ENCODE peak calls at places on chromosomes 16 and 17, in four cellular contexts. P is prostate gland, G is psoas muscle, V is vagina. L is an unnamed sample.

GRCh38 chr16:84526794-84527485 is 22.5 kb upstream of the MEAK7 start:
- DNase-seq in P (peak), V (no peak), G (peak), L (peak)

GRCh38 chr16:30651124-30652004 is 604 bp downstream of the PRR14 start:
- DNase-seq in P (peak), G (peak), V (no peak), L (peak)

GRCh38 chr16:49921791-49922456 is 66.0 kb upstream of the ZNF423 start:
- DNase-seq in P (peak), V (no peak), G (peak), L (peak)

GRCh38 chr16:5480796-5481195 is 383.2 kb upstream of the EEF2KMT start:
- DNase-seq in G (no peak), P (no peak), V (no peak), L (no peak)

GRCh38 chr16:9351841-9352434 is 260.5 kb downstream of the HAPSTR1 start:
- DNase-seq in G (no peak), P (no peak), V (no peak), L (no peak)

GRCh38 chr16:19400709-19401108 is 17.0 kb upstream of the TMC5 start:
- DNase-seq in G (no peak), P (no peak), V (no peak), L (no peak)

GRCh38 chr16:30187971-30188561 is 4.7 kb downstream of the CORO1A start:
- DNase-seq in P (no peak), G (no peak), V (no peak), L (no peak)

GRCh38 chr16:77584205-77584859 is 138.0 kb upstream of the NUDT7 start:
- DNase-seq in V (no peak), P (peak), G (no peak), L (peak)

GRCh38 chr16:50683689-50684374 is 2.7 kb upstream of the SNX20 start:
- DNase-seq in P (no peak), G (no peak), V (no peak), L (no peak)

GRCh38 chr16:77780378-77780837 is 8.0 kb upstream of the VAT1L start:
- DNase-seq in G (no peak), P (no peak), V (no peak), L (no peak)

GRCh38 chr16:89169778-89170177 is 1.8 kb upstream of the CDH15 start:
- DNase-seq in G (no peak), P (no peak), V (no peak), L (no peak)

GRCh38 chr17:79027925-79028491 is 4.0 kb downstream of the C1QTNF1 start:
- DNase-seq in P (no peak), G (no peak), V (no peak), L (no peak)

GRCh38 chr16:57946181-57946801 is 24.6 kb downstream of the CNGB1 start:
- DNase-seq in G (no peak), P (no peak), V (no peak), L (no peak)

GRCh38 chr17:34303606-34304005 is 15.6 kb upstream of the CCL8 start:
- DNase-seq in P (no peak), V (no peak), G (no peak), L (no peak)

GRCh38 chr17:66952031-66952524 is 12.4 kb upstream of the CACNG4 start:
- DNase-seq in V (no peak), G (no peak), P (peak), L (no peak)

GRCh38 chr16:89325861-89326471 is 108.5 kb downstream of the ZNF778 start:
- DNase-seq in G (no peak), V (no peak), P (no peak), L (no peak)

GRCh38 chr16:29675811-29676643 is 3.0 kb upstream of the QPRT start:
- DNase-seq in V (no peak), P (no peak), G (no peak), L (no peak)

GRCh38 chr16:13772782-13773181 is 147.2 kb upstream of the ERCC4 start:
- DNase-seq in G (no peak), P (no peak), V (no peak), L (no peak)

GRCh38 chr16:13770436-13770835 is 149.5 kb upstream of the ERCC4 start:
- DNase-seq in P (no peak), G (no peak), V (no peak), L (no peak)

GRCh38 chr16:13766334-13766733 is 153.6 kb upstream of the ERCC4 start:
- DNase-seq in G (no peak), P (no peak), V (no peak), L (no peak)

DNA sequence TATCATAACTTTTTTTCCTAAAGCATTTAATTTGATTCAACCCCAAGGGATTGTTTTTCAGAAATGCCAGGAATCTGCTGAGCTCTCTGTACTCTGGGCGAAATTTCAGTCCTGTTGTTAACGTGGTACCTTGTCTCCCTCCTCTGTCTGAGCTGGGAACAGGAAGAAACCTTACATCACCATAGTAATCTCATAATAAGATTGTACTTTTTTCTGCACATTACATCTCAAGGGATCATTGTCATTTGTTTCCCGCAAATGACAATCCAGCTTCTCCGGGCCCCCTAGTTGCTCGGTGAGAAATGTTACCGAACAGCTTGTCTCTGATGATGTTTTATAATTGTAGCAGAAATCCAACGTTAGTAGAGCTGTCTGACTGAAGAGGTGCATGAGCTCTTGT is 152.7 kb upstream of the ERCC4 start:
- DNase-seq in P (no peak), V (no peak), G (no peak), L (no peak)
- TF ChIP-seq CTCF in P (peak), V (no peak), G (peak), L (peak)

DNA sequence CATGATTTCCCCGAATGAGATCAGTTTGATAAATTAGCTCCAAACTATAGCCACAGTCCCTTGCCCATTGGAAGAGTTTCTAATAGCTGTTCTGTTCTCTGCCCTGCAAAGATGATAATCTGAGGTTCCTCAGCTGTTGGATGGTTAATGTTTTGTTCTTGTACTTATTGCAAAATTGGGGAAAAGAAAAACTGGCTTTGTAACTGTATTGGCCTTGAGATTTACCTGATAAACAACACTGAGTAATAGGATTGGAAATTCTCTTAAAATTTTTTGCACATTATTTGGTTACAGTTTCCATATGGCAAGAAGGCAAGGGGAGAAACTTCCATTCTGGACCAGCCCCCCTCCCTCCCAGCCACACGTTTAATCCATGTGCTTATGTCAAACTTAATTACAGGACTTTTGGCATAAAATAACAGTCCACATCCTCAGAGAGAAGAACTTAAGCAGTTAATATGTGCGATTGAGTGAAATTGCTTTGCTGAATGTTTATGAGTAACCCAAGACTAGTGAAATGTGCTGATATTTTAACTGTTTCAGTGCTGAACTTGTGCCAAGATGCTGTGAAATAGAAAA is 119.1 kb upstream of the ZFHX3 start:
- DNase-seq in V (no peak), G (no peak), P (no peak), L (no peak)
- TF ChIP-seq CTCF in V (no peak), G (no peak), P (no peak), L (no peak)

GRCh38 chr17:40318835-40319332 is 9.9 kb downstream of the RARA start:
- DNase-seq in G (no peak), P (no peak), V (no peak), L (no peak)

GRCh38 chr17:40317880-40318834 is 9.2 kb downstream of the RARA start:
- DNase-seq in G (peak), P (peak), V (no peak), L (peak)

GRCh38 chr17:40316571-40317344 is 7.8 kb downstream of the RARA start:
- DNase-seq in V (no peak), G (peak), P (peak), L (no peak)

GRCh38 chr17:40315678-40316570 is 6.9 kb downstream of the RARA start:
- DNase-seq in V (no peak), P (no peak), G (no peak), L (no peak)

GRCh38 chr17:40317345-40317873 is 8.4 kb downstream of the RARA start:
- DNase-seq in P (no peak), V (no peak), G (peak), L (no peak)
- TF ChIP-seq CTCF in P (no peak), V (no peak), G (peak), L (peak)

DNA sequence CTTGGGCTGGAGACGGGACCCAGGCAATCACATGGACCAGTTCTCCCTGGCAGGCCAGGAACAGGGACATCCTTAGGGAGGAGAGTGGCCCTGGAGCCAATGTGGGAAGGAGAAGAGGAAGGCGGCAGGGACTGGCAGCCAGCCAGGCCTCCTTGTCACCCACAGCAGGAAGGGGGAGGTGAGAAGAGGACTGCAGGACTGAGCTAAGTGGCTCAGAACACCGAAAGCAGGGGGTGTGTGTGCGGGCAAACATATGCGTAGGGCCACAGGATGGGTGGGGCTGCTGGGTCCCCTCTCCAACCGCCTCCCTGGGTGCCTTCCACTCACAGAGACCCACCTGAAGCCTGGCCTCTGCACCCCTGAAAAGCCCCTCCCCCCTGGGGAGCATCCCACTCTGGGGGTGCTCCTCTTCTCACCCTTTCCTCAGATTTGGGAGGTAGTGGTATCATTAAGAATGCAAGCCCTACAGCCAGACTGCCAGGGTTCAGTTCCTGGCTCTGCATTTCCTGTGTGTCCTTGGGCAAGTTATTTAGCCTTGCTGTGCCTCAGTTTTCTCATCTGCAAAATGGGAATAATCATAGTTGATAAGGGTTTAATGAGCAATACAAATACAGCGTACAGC is 8.1 kb downstream of the PNMT start:
- DNase-seq in V (no peak), G (no peak), P (peak), L (no peak)
- TF ChIP-seq CTCF in V (no peak), G (no peak), P (no peak), L (no peak)

GRCh38 chr17:31517524-31517923 is 126.0 kb downstream of the RAB11FIP4 start:
- DNase-seq in P (no peak), G (no peak), V (no peak), L (no peak)
- TF ChIP-seq CTCF in P (no peak), G (peak), V (no peak), L (peak)

DNA sequence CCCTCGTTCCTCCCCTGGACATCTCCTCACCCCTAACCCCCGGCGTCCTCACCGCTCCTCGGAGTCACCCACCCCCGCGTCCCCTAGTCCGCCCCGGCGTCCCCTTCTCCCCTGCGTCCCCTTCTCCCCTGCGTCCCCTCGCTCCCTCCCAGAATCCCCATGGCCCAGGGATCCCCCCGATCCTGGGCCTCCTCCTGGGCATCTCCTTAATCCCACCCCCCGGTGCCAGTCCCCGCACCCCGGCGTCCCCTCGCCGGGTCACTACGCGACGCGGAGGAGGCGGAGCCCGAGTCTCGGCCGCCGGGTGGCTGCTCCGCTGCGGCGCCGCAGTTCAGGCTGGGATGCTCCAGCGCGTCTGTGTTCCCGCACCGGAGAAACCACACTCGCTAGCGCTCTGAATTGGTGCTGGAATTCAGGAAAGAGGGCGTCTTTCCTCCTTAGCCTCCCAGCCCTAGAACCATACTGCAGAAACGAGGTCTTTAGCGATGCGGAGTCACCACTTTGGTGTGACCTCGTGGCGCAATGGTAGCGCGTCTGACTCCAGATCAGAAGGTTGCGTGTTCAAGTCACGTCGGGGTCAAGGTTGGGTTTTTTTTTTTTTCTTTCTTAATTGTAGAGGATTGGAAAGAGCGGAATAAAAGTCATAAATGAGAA is 25.9 kb upstream of the SLC47A1 start:
- DNase-seq in P (peak), G (peak), V (no peak), L (peak)
- TF ChIP-seq CTCF in P (no peak), G (no peak), V (no peak), L (no peak)

L was measured in D721Med.